ENCODE peak calls at places on chromosomes 3 and 15, in eight cellular contexts. M is CD4-positive, alpha-beta T cell; A is MM.1S; D is uterus; Y is fibroblast of lung; F is endothelial cell of umbilical vein; P is HFF-Myc; E is A549. K is an unnamed sample.
A peak's percentile ranks its signal among the peaks of the same experiment; 100 is the strongest.

GRCh38 chr15:93372209-93372910 is 283.3 kb upstream of the RGMA start:
- DNase-seq in M (no peak), A (no peak), D (no peak), Y (no peak), F (no peak), P (no peak), E (no peak), K (no peak)

GRCh38 chr3:177679568-177680441 is 482.5 kb upstream of the TBL1XR1 start:
- DNase-seq in M (no peak), A (peak; percentile 57), D (peak; percentile 56), Y (no peak), F (peak; percentile 76), P (no peak), E (no peak), K (no peak)

GRCh38 chr15:101568304-101568703 is 78.8 kb upstream of the PCSK6 start:
- DNase-seq in M (no peak), A (no peak), D (no peak), Y (no peak), F (peak; percentile 49), P (no peak), E (no peak), K (no peak)

GRCh38 chr3:173711619-173712018 is 314.1 kb downstream of the NLGN1 start:
- DNase-seq in M (no peak), A (no peak), D (no peak), Y (no peak), F (peak; percentile 33), P (no peak), E (no peak), K (no peak)

GRCh38 chr15:70262591-70263274 is 165.0 kb upstream of the TLE3 start:
- DNase-seq in M (no peak), A (no peak), D (no peak), Y (no peak), F (no peak), P (no peak), E (no peak), K (no peak)

GRCh38 chr15:77826006-77826695 is 193.4 kb upstream of the LINGO1 start:
- DNase-seq in M (no peak), A (no peak), D (no peak), Y (no peak), F (no peak), P (no peak), E (no peak), K (no peak)

GRCh38 chr3:170741756-170742530 is 128.1 kb downstream of the RPL22L1 start:
- DNase-seq in M (no peak), A (no peak), D (no peak), Y (no peak), F (no peak), P (peak; percentile 86), E (no peak), K (no peak)

GRCh38 chr3:128503751-128504532 is 10.9 kb upstream of the GATA2 start:
- DNase-seq in M (no peak), A (no peak), D (no peak), Y (no peak), F (no peak), P (no peak), E (no peak), K (no peak)

GRCh38 chr15:84973492-84974460 is 7.9 kb upstream of the PDE8A start:
- DNase-seq in M (no peak), A (no peak), D (no peak), Y (no peak), F (no peak), P (no peak), E (no peak), K (no peak)

GRCh38 chr3:138381950-138382715 is 33.8 kb downstream of the MRAS start:
- DNase-seq in M (no peak), A (no peak), D (peak; percentile 73), Y (peak; percentile 58), F (no peak), P (no peak), E (no peak), K (no peak)

GRCh38 chr3:23712656-23713559 is 92.8 kb upstream of the UBE2E1 start:
- DNase-seq in M (no peak), A (peak; percentile 52), D (peak; percentile 75), Y (peak; percentile 92), F (peak; percentile 85), P (peak; percentile 86), E (no peak), K (no peak)

GRCh38 chr3:163983948-163984347 is 1094.3 kb downstream of the SI start:
- DNase-seq in M (no peak), A (no peak), D (no peak), Y (no peak), F (no peak), P (no peak), E (no peak), K (no peak)

GRCh38 chr3:129766135-129766534 is 127.4 kb downstream of the TMCC1 start:
- DNase-seq in M (no peak), A (no peak), D (no peak), Y (no peak), F (no peak), P (no peak), E (no peak), K (no peak)

GRCh38 chr3:129764090-129764489 is 129.4 kb downstream of the TMCC1 start:
- DNase-seq in M (no peak), A (no peak), D (no peak), Y (no peak), F (no peak), P (no peak), E (no peak), K (no peak)

GRCh38 chr3:129773942-129774663 is 119.4 kb downstream of the TMCC1 start:
- DNase-seq in M (no peak), A (no peak), D (no peak), Y (no peak), F (no peak), P (no peak), E (no peak), K (no peak)

GRCh38 chr3:129768728-129769127 is 124.8 kb downstream of the TMCC1 start:
- DNase-seq in M (no peak), A (no peak), D (no peak), Y (no peak), F (no peak), P (no peak), E (no peak), K (no peak)

DNA sequence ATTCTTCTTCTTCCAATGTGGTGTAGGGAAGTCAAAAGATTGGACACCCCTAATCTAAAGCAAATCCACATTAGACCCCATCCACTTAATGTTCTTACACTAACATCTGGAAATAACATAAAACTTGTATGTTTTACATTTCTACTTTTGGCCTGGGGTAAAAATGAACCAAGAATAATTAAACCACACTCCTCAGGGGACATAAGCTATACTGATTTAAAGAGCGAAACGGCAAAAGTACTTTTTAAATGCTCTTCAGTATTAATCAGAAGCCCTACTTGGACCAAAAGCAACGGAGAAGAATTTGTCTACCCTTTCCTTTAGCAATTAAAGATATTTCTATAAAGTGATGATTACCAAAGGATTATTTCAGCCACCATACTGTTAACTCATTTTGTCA is 123.9 kb downstream of the TMCC1 start:
- DNase-seq in M (no peak), A (no peak), D (no peak), Y (no peak), F (no peak), P (no peak), E (no peak), K (no peak)
- TF ChIP-seq CTCF in M (no peak), A (no peak), D (no peak), Y (no peak), F (no peak), P (no peak), E (no peak), K (no peak)

GRCh38 chr15:74240002-74240568 is 4.0 kb downstream of the CCDC33 start:
- DNase-seq in M (no peak), A (no peak), D (peak; percentile 67), Y (peak; percentile 59), F (peak; percentile 92), P (peak; percentile 66), E (peak; percentile 72), K (no peak)
- TF ChIP-seq CTCF in M (no peak), A (no peak), D (peak; percentile 15), Y (peak; percentile 47), F (peak; percentile 65), P (peak; percentile 53), E (peak; percentile 38), K (peak; percentile 45)

DNA sequence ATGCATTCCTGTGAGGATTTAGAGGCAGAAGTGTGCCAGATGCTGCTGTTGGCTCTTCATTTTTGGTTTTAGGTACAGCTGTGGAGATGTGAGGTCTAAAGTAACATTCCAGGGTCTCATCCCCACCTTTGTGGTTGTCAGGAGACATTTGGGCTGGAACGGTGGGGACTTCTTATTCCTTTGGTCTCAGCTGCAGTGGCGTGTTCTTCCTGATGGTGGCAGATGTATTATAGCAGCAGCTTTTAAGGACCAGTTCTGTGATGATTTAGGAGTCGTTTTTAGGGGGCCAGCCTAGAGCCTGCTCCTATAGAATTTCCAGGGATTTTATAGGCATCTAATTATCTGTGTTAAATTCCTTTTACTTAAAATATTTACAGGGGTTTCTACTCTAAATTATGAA is 221.0 kb upstream of the EOMES start:
- DNase-seq in M (no peak), A (no peak), D (no peak), Y (peak; percentile 12), F (no peak), P (no peak), E (no peak), K (no peak)
- TF ChIP-seq CTCF in M (peak; percentile 24), A (no peak), D (no peak), Y (peak; percentile 39), F (no peak), P (no peak), E (peak; percentile 22), K (no peak)

DNA sequence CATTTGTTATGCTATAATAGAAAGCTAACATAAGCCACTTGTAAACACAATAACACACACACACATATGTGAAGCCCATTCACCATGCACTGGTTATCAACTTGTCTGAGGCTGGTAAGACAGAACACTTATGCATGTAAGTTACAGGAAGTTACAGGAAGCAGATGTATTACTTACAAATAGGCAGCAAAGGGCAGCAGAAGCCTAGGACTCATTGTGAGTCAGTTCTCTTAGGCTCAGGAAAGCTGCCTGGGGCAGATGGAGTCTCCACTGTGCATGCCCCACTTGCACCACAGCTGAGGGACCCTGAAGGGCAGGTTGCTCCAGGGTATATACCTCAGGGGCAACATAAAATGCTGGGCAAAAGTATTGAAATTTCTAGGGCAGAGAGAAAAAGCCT is 748.8 kb upstream of the CCDC54 start:
- DNase-seq in M (no peak), A (no peak), D (no peak), Y (peak; percentile 61), F (peak; percentile 82), P (peak; percentile 19), E (no peak), K (no peak)
- TF ChIP-seq CTCF in M (no peak), A (no peak), D (no peak), Y (peak; percentile 4), F (no peak), P (no peak), E (no peak), K (no peak)